ENCODE peak calls at places on chromosomes 6 and 20, in four cellular contexts. One of them, this sample, is unnamed. For H3K9me3 and H3K4me1, the result is how much of the 10 kb centered on the place peaks cover.

GRCh38 chr6:17729223-17730077 is 22.7 kb upstream of the NUP153 start:
- DNase-seq in transverse colon: no peak
- DNase-seq in cardiac muscle cell: no peak
- DNase-seq in body of pancreas: no peak
- DNase-seq in this sample: no peak

GRCh38 chr20:62284448-62284847 is 18.3 kb upstream of the ADRM1 start:
- DNase-seq in transverse colon: no peak
- DNase-seq in cardiac muscle cell: no peak
- DNase-seq in body of pancreas: no peak
- DNase-seq in this sample: no peak

GRCh38 chr6:6590530-6590929 is 2.0 kb downstream of the LY86 start:
- DNase-seq in transverse colon: no peak
- DNase-seq in cardiac muscle cell: no peak
- DNase-seq in body of pancreas: no peak
- DNase-seq in this sample: no peak

GRCh38 chr6:34003962-34004361 is 141.9 kb downstream of the GRM4 start:
- DNase-seq in transverse colon: no peak
- DNase-seq in cardiac muscle cell: no peak
- DNase-seq in body of pancreas: no peak
- DNase-seq in this sample: no peak

GRCh38 chr6:133093957-133094356 is 147.2 kb upstream of the EYA4 start:
- DNase-seq in transverse colon: no peak
- DNase-seq in cardiac muscle cell: no peak
- DNase-seq in body of pancreas: no peak
- DNase-seq in this sample: no peak

GRCh38 chr20:1429143-1429728 is 36.4 kb upstream of the FKBP1A start:
- DNase-seq in transverse colon: peak
- DNase-seq in cardiac muscle cell: no peak
- DNase-seq in body of pancreas: no peak
- DNase-seq in this sample: no peak

GRCh38 chr6:47534063-47534462 is 56.5 kb downstream of the CD2AP start:
- DNase-seq in transverse colon: no peak
- DNase-seq in cardiac muscle cell: no peak
- DNase-seq in body of pancreas: no peak
- DNase-seq in this sample: no peak

GRCh38 chr20:37388831-37389230 is 42.9 kb downstream of the SRC start:
- DNase-seq in transverse colon: no peak
- DNase-seq in cardiac muscle cell: no peak
- DNase-seq in body of pancreas: no peak
- DNase-seq in this sample: no peak

GRCh38 chr6:11500008-11500407 is 37.5 kb upstream of the TMEM170B start:
- DNase-seq in transverse colon: no peak
- DNase-seq in cardiac muscle cell: peak
- DNase-seq in body of pancreas: no peak
- DNase-seq in this sample: no peak

GRCh38 chr6:86937219-86938079 is at the start of gene HTR1E:
- DNase-seq in transverse colon: no peak
- DNase-seq in cardiac muscle cell: peak
- DNase-seq in body of pancreas: peak
- DNase-seq in this sample: no peak

GRCh38 chr6:154504865-154505449 is 5.5 kb downstream of the CNKSR3 start:
- DNase-seq in transverse colon: no peak
- DNase-seq in cardiac muscle cell: no peak
- DNase-seq in body of pancreas: no peak
- DNase-seq in this sample: no peak

GRCh38 chr20:60930023-60930790 is 321.9 kb upstream of the CDH4 start:
- DNase-seq in transverse colon: no peak
- DNase-seq in cardiac muscle cell: no peak
- DNase-seq in body of pancreas: no peak
- DNase-seq in this sample: no peak
- H3K9me3 ChIP-seq in transverse colon: under half
- H3K9me3 ChIP-seq in cardiac muscle cell: under half
- H3K9me3 ChIP-seq in body of pancreas: under half
- H3K9me3 ChIP-seq in this sample: under half

GRCh38 chr6:49551866-49552129 is 1.3 kb downstream of the C6orf141 start:
- DNase-seq in transverse colon: no peak
- DNase-seq in cardiac muscle cell: no peak
- DNase-seq in body of pancreas: no peak
- DNase-seq in this sample: no peak

GRCh38 chr6:49552596-49552995 is 2.1 kb downstream of the C6orf141 start:
- DNase-seq in transverse colon: no peak
- DNase-seq in cardiac muscle cell: no peak
- DNase-seq in body of pancreas: no peak
- DNase-seq in this sample: no peak

GRCh38 chr6:49551126-49551865 is 828 bp downstream of the C6orf141 start:
- DNase-seq in transverse colon: peak
- DNase-seq in cardiac muscle cell: no peak
- DNase-seq in body of pancreas: peak
- DNase-seq in this sample: no peak

GRCh38 chr6:49555951-49556350 is 5.5 kb downstream of the C6orf141 start:
- DNase-seq in transverse colon: no peak
- DNase-seq in cardiac muscle cell: no peak
- DNase-seq in body of pancreas: no peak
- DNase-seq in this sample: no peak

DNA sequence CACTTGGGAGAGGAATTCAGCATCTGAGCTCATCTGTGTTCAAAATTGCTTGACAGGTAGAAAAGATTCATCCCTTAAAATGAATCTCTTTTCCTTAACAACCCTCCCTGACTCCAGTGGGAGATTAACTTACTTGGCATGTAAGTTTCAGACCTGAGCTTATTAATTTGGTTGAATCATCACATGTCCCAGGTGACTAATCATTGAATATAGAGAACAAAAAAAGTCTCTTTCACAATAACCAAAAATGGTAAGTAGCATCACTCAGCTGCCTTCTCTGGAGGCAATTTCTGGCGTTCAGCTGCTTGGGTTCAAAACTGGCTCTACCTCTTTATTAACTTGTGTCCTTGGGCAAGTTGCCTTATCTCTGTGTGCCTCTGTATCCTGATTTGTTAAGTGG is 2.9 kb downstream of the C6orf141 start:
- DNase-seq in transverse colon: no peak
- DNase-seq in cardiac muscle cell: no peak
- DNase-seq in body of pancreas: no peak
- DNase-seq in this sample: no peak
- H3K27ac ChIP-seq in transverse colon: no peak
- H3K27ac ChIP-seq in cardiac muscle cell: no peak
- H3K27ac ChIP-seq in body of pancreas: peak
- H3K27ac ChIP-seq in this sample: no peak

DNA sequence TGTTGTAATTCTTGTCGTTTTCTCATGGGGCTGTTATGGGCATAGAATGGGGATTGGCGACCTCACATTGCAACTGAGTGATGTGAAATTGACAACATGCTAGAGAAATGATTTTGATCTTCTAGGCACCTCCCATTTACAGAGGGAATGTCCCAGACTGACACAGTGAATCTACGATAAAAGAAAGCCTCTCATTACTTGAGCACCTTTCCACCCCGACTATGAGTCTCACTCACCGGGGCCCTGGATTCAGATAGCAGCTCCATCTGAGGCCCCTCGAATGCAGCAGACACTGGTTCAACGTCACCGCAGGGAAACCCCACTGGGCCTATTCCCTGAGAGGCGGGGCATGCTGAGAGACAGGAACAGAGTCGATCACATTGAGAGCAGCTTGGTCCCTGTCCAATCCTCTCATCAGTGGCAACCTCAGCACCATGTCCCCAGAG is 49.1 kb downstream of the NFATC2 start:
- DNase-seq in transverse colon: no peak
- DNase-seq in cardiac muscle cell: no peak
- DNase-seq in body of pancreas: no peak
- DNase-seq in this sample: no peak
- H3K4me1 ChIP-seq in transverse colon: under half
- H3K4me1 ChIP-seq in cardiac muscle cell: under half
- H3K4me1 ChIP-seq in body of pancreas: under half
- H3K4me1 ChIP-seq in this sample: under half

GRCh38 chr6:39496951-39497350 is 174.4 kb upstream of the KCNK16 start:
- DNase-seq in transverse colon: peak
- DNase-seq in cardiac muscle cell: peak
- DNase-seq in body of pancreas: no peak
- DNase-seq in this sample: no peak
- H3K9me3 ChIP-seq in transverse colon: under half
- H3K9me3 ChIP-seq in cardiac muscle cell: under half
- H3K9me3 ChIP-seq in body of pancreas: under half
- H3K9me3 ChIP-seq in this sample: under half

GRCh38 chr6:109358204-109358603 is 24.1 kb downstream of the CD164 start:
- DNase-seq in transverse colon: no peak
- DNase-seq in cardiac muscle cell: no peak
- DNase-seq in body of pancreas: no peak
- DNase-seq in this sample: no peak
- H3K27ac ChIP-seq in transverse colon: no peak
- H3K27ac ChIP-seq in cardiac muscle cell: no peak
- H3K27ac ChIP-seq in body of pancreas: no peak
- H3K27ac ChIP-seq in this sample: no peak

GRCh38 chr6:42046491-42047219 is 3.7 kb upstream of the TAF8 start:
- DNase-seq in transverse colon: no peak
- DNase-seq in cardiac muscle cell: peak
- DNase-seq in body of pancreas: no peak
- DNase-seq in this sample: no peak

GRCh38 chr6:42041131-42042055 is 8.9 kb upstream of the TAF8 start:
- DNase-seq in transverse colon: no peak
- DNase-seq in cardiac muscle cell: peak
- DNase-seq in body of pancreas: no peak
- DNase-seq in this sample: no peak

GRCh38 chr6:42045538-42046460 is 4.5 kb upstream of the TAF8 start:
- DNase-seq in transverse colon: peak
- DNase-seq in cardiac muscle cell: peak
- DNase-seq in body of pancreas: peak
- DNase-seq in this sample: no peak

GRCh38 chr6:42042108-42042507 is 8.2 kb upstream of the TAF8 start:
- DNase-seq in transverse colon: no peak
- DNase-seq in cardiac muscle cell: no peak
- DNase-seq in body of pancreas: no peak
- DNase-seq in this sample: no peak

DNA sequence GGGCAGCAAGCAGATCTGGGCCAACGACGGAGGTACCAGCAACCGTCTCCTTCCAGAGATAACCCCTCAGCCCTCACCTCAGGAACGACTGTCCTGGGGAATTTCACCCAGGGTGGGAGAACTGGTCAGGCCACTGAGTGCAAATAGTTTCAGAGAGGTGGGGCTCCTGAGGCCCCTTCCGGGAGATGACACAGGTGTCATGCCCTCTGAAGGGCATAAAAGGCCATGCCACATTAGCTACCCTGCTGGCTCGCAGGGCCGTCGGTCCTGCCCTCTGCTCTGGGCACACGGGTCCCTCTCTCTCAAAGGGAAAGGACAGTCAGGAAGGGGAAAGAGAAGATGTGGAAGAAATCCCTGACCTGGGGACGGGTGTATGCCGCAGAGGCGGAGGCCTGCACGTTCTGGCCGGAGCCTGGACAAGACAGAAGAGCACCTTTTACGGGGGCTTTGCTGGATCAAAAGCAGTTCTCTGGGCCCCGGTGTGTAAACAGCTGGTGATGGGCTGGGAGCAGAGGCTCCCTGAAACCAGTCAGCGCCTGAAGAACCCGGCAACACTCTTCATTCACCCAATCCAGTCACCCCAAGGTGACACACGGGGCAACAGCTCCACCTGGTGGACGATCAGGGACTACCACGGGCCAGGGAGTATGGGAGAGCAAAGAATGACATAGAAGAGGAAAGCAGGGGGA is 6.4 kb upstream of the TAF8 start:
- DNase-seq in transverse colon: peak
- DNase-seq in cardiac muscle cell: peak
- DNase-seq in body of pancreas: peak
- DNase-seq in this sample: peak
- H3K4me1 ChIP-seq in transverse colon: half or more
- H3K4me1 ChIP-seq in cardiac muscle cell: under half
- H3K4me1 ChIP-seq in body of pancreas: under half
- H3K4me1 ChIP-seq in this sample: under half